ENCODE peak calls at places on chromosomes 16 and 17, in ten cellular contexts. P is astrocyte of the spinal cord, Y is fibroblast of mammary gland, R is choroid plexus epithelial cell, J is AG04450, A is GM10248, M is lower leg skin, X is cardiac muscle cell, Z is ascending aorta, D is pancreas. Q is an unnamed sample.

GRCh38 chr17:50169121-50169764 is 3.4 kb downstream of the SGCA start:
- DNase-seq in X (peak), J (no peak), Z (no peak), P (peak), M (no peak), Y (peak), R (peak), A (peak), D (peak), Q (peak)

GRCh38 chr17:82808921-82809905 is 30.6 kb downstream of the ZNF750 start:
- DNase-seq in Y (peak), P (peak), Z (no peak), M (no peak), R (peak), D (no peak), J (no peak), X (no peak), A (no peak), Q (no peak)

GRCh38 chr17:61542027-61542426 is 49.0 kb downstream of the NACA2 start:
- DNase-seq in Z (no peak), Y (no peak), A (no peak), R (no peak), P (no peak), X (no peak), D (no peak), J (no peak), M (no peak), Q (no peak)

GRCh38 chr17:47180337-47180736 is 8.8 kb downstream of the CDC27 start:
- DNase-seq in J (no peak), R (no peak), A (no peak), Z (no peak), M (no peak), P (no peak), Y (no peak), X (no peak), D (no peak), Q (no peak)

GRCh38 chr16:22684282-22685161 is 129.4 kb upstream of the HS3ST2 start:
- DNase-seq in J (no peak), D (no peak), A (no peak), X (no peak), Z (no peak), Y (peak), M (no peak), R (peak), P (peak), Q (no peak)

GRCh38 chr17:44797809-44798208 is 32.3 kb downstream of the GJC1 start:
- DNase-seq in M (no peak), Y (peak), Z (no peak), J (no peak), D (no peak), P (peak), X (no peak), A (no peak), R (peak), Q (no peak)

GRCh38 chr17:81385320-81386111 is 9.7 kb upstream of the BAHCC1 start:
- DNase-seq in R (peak), P (no peak), D (no peak), X (peak), M (no peak), A (no peak), J (no peak), Z (no peak), Y (no peak), Q (no peak)

GRCh38 chr16:25109643-25110042 is 1.9 kb upstream of the LCMT1 start:
- DNase-seq in P (peak), Y (peak), J (peak), Z (no peak), A (no peak), X (peak), M (peak), R (peak), D (peak), Q (no peak)

GRCh38 chr16:58402796-58403195 is 10.5 kb downstream of the GINS3 start:
- DNase-seq in R (no peak), X (no peak), Z (no peak), P (no peak), A (no peak), Y (no peak), D (no peak), J (no peak), M (no peak), Q (no peak)

GRCh38 chr17:4307179-4307930 is 43.6 kb upstream of the ANKFY1 start:
- DNase-seq in M (no peak), Z (no peak), A (no peak), J (no peak), Y (no peak), P (no peak), X (no peak), R (no peak), D (no peak), Q (no peak)

GRCh38 chr16:84810518-84811273 is 9.1 kb upstream of the CRISPLD2 start:
- DNase-seq in P (peak), A (peak), R (peak), X (peak), M (no peak), J (no peak), Y (peak), Z (no peak), D (no peak), Q (peak)

GRCh38 chr17:77392376-77393273 is 251.9 kb downstream of the SEC14L1 start:
- DNase-seq in Z (no peak), M (no peak), R (peak), D (peak), A (no peak), J (no peak), X (no peak), P (no peak), Y (peak), Q (no peak)

GRCh38 chr17:80791758-80792284 is 199.8 kb upstream of the CHMP6 start:
- DNase-seq in M (peak), Y (peak), D (no peak), X (peak), P (peak), Z (peak), J (peak), R (peak), A (no peak), Q (no peak)

GRCh38 chr17:33049781-33050414 is 58.3 kb downstream of the SPACA3 start:
- DNase-seq in J (no peak), D (peak), X (peak), M (peak), R (peak), A (peak), P (peak), Y (peak), Z (no peak), Q (peak)

GRCh38 chr17:35489944-35490343 is 41.4 kb upstream of the SLFN13 start:
- DNase-seq in Z (no peak), J (no peak), M (no peak), P (no peak), D (no peak), R (no peak), A (no peak), X (no peak), Y (no peak), Q (no peak)

GRCh38 chr16:76800196-76800595 is 390.8 kb upstream of the MON1B start:
- DNase-seq in M (no peak), X (no peak), D (no peak), R (no peak), J (no peak), Y (no peak), P (no peak), A (no peak), Z (no peak), Q (no peak)

GRCh38 chr17:3025421-3026124 is 37.8 kb downstream of the OR1D5 start:
- DNase-seq in X (no peak), J (no peak), Y (no peak), P (no peak), M (no peak), Z (no peak), R (no peak), A (no peak), D (no peak), Q (no peak)

DNA sequence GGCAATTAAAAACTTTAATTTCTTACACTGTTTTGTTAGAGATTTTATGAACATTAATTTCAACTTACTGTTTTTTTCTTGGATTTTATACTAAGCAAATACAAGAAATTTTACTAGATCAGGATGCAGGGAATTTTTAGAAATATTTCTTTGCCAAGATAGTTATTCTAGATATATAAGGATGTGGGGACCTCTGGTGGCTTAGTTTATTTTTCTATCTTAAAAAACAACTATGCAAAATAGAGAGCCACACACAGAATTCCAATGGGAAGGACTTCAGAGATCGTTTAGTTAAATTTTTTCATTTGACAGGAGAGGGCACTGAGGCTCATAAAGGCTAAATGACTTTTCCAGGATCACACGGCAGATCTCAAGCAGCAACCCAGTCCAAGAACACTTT is 23.0 kb upstream of the CAPNS2 start:
- DNase-seq in Y (peak), Z (no peak), A (no peak), M (no peak), X (peak), J (no peak), D (no peak), P (peak), R (peak), Q (no peak)
- TF ChIP-seq CTCF in Y (peak), Z (peak), A (no peak), M (no peak), X (peak), J (peak), D (peak), P (peak), R (peak), Q (no peak)

DNA sequence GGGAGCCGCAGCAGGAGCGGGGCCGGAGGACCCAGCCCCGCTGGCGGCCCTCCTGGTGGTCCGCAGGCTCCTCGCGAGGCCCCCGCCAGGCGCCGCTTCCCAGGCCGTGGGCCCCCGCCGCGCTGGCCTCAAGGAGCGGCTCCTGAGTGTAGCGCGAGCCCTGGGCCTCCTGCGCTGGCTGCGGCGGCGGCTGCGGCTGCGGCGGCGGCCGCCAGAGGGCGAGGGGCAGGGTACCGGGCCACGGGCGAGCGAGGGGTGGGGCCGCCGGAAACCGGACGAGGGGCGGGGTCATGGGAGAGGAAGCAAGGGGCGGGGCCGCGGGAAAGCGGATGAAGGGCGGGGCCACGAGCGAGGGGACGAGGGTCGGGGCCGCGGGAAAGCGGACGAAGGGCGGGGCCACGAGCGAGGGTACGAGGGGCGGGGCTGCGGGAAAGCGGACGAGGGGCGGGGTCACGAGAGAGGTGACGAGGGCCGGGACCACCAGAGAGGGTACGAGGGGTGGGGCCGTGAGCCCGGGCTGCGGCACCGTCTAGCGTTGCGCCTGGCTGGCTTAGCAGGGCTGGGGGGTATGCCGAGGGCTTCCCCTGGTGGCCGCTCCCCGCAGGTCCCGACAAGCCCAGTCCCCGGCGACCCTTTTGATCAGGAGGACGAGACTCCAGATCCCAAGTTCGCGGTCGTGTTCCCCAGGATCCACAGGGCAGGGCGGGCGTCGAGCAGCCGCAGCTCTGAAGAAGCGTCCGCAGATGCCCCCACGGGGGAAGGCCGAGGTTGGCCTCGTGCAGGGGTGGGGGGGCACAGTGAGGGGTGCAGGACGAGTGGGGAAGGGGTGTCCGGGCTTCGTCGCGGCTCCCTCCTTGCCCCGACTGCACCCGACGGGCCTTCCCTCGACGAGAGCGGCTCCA is 1.7 kb downstream of the MYO15B start:
- DNase-seq in X (peak), J (peak), P (peak), M (peak), A (peak), R (peak), Z (peak), D (peak), Y (peak), Q (peak)
- TF ChIP-seq CTCF in X (peak), J (peak), P (peak), M (no peak), A (peak), R (peak), Z (peak), D (peak), Y (peak), Q (peak)

GRCh38 chr17:17873450-17873991 is 36.7 kb upstream of the SREBF1 start:
- DNase-seq in X (no peak), R (no peak), Y (no peak), M (no peak), P (no peak), Z (no peak), A (no peak), J (no peak), D (no peak), Q (no peak)
- TF ChIP-seq CTCF in X (no peak), R (no peak), Y (no peak), M (no peak), P (no peak), Z (no peak), A (no peak), J (no peak), D (no peak), Q (no peak)

GRCh38 chr17:38864636-38865398 is 5.0 kb upstream of the LASP1 start:
- DNase-seq in P (peak), R (peak), M (no peak), J (no peak), A (no peak), D (no peak), X (peak), Z (no peak), Y (peak), Q (no peak)
- TF ChIP-seq CTCF in P (peak), R (peak), M (no peak), J (peak), A (no peak), D (no peak), X (peak), Z (no peak), Y (peak), Q (no peak)

Q was measured in GM13976.